ENCODE peak calls at places on chromosome 10, in six cellular contexts. O is cardiac muscle cell, M is fibroblast of the aortic adventitia, I is tibial artery, Y is HFF-Myc, J is right atrium auricular region. R is an unnamed sample.

GRCh38 chr10:93876391-93876790 is 17.4 kb upstream of the SLC35G1 start:
- DNase-seq in I (no peak), M (peak), O (no peak), J (no peak), Y (no peak), R (no peak)

GRCh38 chr10:117631276-117632151 is 89.0 kb downstream of the EMX2 start:
- DNase-seq in O (no peak), M (no peak), I (no peak), Y (no peak), J (peak), R (no peak)

GRCh38 chr10:482036-482435 is 207.4 kb downstream of the DIP2C start:
- DNase-seq in O (no peak), M (no peak), J (peak), Y (no peak), I (no peak), R (no peak)

GRCh38 chr10:117892681-117893220 is 154.0 kb downstream of the RAB11FIP2 start:
- DNase-seq in I (no peak), J (no peak), M (no peak), Y (no peak), O (no peak), R (no peak)

GRCh38 chr10:129964611-129965417 is 740 bp upstream of the EBF3 start:
- DNase-seq in O (no peak), M (no peak), Y (no peak), J (peak), I (no peak), R (no peak)

GRCh38 chr10:131997366-131998049 is 15.8 kb upstream of the BNIP3 start:
- DNase-seq in O (peak), I (peak), Y (no peak), M (peak), J (peak), R (no peak)

GRCh38 chr10:98487692-98488091 is 41.0 kb upstream of the HPS1 start:
- DNase-seq in M (no peak), I (no peak), O (no peak), J (no peak), Y (no peak), R (no peak)

GRCh38 chr10:15238553-15239335 is 70.3 kb upstream of the NMT2 start:
- DNase-seq in I (no peak), Y (no peak), O (peak), M (peak), J (no peak), R (no peak)

GRCh38 chr10:101041252-101041761 is 10.3 kb downstream of the SFXN3 start:
- DNase-seq in O (peak), Y (no peak), M (peak), J (peak), I (peak), R (no peak)

GRCh38 chr10:124538669-124539068 is 77.0 kb downstream of the LHPP start:
- DNase-seq in J (no peak), Y (no peak), O (no peak), M (no peak), I (no peak), R (no peak)

GRCh38 chr10:48683893-48684292 is 780 bp upstream of the WDFY4 start:
- DNase-seq in I (no peak), M (no peak), O (no peak), Y (no peak), J (no peak), R (peak)

GRCh38 chr10:84423729-84424128 is 95.3 kb downstream of the CCSER2 start:
- DNase-seq in M (no peak), Y (no peak), O (no peak), I (no peak), J (no peak), R (no peak)

GRCh38 chr10:129774082-129774735 is 189.9 kb downstream of the EBF3 start:
- DNase-seq in J (peak), Y (no peak), M (no peak), I (peak), O (no peak), R (no peak)

GRCh38 chr10:103125323-103126267 is 67.5 kb downstream of the NT5C2 start:
- DNase-seq in M (peak), I (no peak), Y (no peak), O (peak), J (no peak), R (peak)

GRCh38 chr10:31051703-31052102 is 20.0 kb upstream of the ZNF438 start:
- DNase-seq in Y (no peak), J (no peak), M (peak), O (peak), I (no peak), R (no peak)

GRCh38 chr10:104589871-104590270 is 51.2 kb upstream of the SORCS3 start:
- DNase-seq in O (peak), Y (no peak), J (no peak), I (no peak), M (no peak), R (no peak)

GRCh38 chr10:32111585-32111984 is 55.4 kb upstream of the KIF5B start:
- DNase-seq in Y (no peak), M (peak), O (no peak), I (no peak), J (no peak), R (no peak)

DNA sequence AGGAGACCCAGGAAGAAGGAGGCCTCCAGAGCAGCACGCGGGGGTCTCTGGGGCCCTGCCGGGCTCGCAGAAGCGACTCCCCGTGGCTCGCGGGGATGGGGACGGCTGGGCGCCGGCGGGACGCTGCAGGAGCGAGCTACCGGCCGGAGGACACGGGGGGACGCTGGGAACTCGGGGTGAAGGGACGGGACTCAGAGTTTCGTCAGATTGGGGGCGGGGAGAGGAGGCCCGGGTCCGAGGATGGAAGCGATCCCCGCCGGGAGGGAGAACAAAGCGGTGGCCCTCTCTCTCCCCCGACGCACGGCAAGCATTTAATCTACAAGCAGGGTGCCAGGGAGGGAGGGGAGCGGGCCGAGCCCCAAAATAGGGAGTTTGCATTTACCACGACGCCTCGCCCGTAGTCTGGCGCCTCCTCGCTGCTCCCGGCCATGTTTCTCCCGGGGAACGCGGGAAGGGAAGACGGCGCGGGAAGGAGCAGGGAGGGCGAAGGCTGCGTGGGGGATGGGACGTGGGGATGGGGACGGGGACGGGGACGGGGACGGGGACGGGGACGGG is at the start of gene PRTFDC1:
- DNase-seq in Y (no peak), I (peak), M (peak), O (peak), J (no peak), R (no peak)
- TF ChIP-seq CTCF in Y (no peak), I (no peak), M (peak), O (no peak), J (no peak), R (no peak)

GRCh38 chr10:12768156-12768731 is 233.3 kb downstream of the CCDC3 start:
- DNase-seq in Y (no peak), M (peak), O (peak), J (no peak), I (no peak), R (no peak)

GRCh38 chr10:12769326-12770044 is 232.0 kb downstream of the CCDC3 start:
- DNase-seq in O (no peak), Y (no peak), I (no peak), J (no peak), M (no peak), R (no peak)

GRCh38 chr10:12771956-12772355 is 229.6 kb downstream of the CCDC3 start:
- DNase-seq in J (no peak), I (no peak), O (no peak), M (no peak), Y (no peak), R (no peak)

DNA sequence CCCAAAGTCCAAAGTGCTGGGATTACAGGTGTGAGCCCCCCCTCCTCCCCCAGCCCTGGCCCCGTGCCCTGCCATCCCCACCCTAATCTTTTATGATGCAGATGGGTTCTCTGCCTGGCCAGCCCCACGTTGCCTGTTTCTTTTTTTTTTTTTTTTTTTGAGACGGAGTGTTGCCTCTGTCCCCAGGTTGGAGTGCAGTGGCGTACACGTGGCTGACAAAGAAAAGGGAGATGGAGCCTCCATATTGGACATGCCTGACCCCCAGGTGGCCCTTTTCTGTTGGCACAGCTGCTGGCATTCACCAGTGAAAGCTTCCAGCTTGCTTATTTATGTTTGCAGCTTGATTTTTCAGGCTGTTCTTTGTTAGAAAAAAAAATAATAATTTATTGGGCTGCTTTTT is 235.3 kb downstream of the CCDC3 start:
- DNase-seq in Y (no peak), I (no peak), O (no peak), M (no peak), J (no peak), R (no peak)
- H3K4me3 ChIP-seq in Y (no peak), I (no peak), O (no peak), M (no peak), J (no peak), R (no peak)

DNA sequence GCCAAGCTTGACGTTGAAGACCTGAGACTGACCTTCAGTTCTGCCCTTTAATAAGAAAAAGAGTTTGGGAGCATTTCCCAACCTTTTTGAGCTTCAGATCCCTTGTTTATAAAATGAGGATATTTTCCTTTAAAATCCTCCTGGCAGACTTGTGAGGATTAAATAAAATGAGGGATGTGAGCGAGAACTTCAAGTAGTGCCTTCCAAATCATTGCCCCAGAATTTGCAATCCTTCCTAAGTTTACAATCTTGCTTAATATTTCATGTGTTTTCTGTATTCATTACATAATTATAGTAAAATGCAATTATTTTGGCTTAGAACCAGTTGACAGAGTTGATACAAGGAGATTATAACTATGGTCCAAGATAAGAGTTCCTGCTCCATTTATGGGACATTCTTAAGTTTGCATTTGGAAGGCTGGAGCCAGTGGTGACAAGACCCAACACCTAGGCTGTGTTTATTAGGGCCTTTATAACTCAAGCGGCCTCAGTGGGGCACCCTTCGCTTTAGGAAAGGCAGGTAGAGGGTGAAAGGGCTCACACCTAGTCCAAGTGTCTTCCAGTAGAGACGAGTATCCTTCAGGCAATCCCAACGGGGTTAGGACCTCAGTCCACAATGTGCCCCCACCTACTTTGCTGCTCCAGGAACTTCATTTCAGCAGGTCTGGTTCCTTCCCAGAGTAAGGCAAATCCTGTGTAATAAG is 317.5 kb downstream of the WDR11 start:
- DNase-seq in J (no peak), I (no peak), O (no peak), Y (no peak), M (no peak), R (no peak)
- TF ChIP-seq CTCF in J (no peak), I (no peak), O (no peak), Y (no peak), M (no peak), R (no peak)

GRCh38 chr10:11018426-11018818 is 750 bp downstream of the CELF2 start:
- DNase-seq in O (no peak), J (no peak), M (no peak), I (no peak), Y (no peak), R (no peak)

GRCh38 chr10:11018830-11019692 is 1.4 kb downstream of the CELF2 start:
- DNase-seq in M (no peak), J (no peak), Y (no peak), O (no peak), I (no peak), R (no peak)

GRCh38 chr10:11023009-11023408 is 5.3 kb downstream of the CELF2 start:
- DNase-seq in M (no peak), Y (no peak), I (no peak), O (no peak), J (no peak), R (no peak)

GRCh38 chr10:11017575-11018425 is at the start of gene CELF2:
- DNase-seq in J (no peak), I (peak), Y (no peak), O (peak), M (no peak), R (no peak)

DNA sequence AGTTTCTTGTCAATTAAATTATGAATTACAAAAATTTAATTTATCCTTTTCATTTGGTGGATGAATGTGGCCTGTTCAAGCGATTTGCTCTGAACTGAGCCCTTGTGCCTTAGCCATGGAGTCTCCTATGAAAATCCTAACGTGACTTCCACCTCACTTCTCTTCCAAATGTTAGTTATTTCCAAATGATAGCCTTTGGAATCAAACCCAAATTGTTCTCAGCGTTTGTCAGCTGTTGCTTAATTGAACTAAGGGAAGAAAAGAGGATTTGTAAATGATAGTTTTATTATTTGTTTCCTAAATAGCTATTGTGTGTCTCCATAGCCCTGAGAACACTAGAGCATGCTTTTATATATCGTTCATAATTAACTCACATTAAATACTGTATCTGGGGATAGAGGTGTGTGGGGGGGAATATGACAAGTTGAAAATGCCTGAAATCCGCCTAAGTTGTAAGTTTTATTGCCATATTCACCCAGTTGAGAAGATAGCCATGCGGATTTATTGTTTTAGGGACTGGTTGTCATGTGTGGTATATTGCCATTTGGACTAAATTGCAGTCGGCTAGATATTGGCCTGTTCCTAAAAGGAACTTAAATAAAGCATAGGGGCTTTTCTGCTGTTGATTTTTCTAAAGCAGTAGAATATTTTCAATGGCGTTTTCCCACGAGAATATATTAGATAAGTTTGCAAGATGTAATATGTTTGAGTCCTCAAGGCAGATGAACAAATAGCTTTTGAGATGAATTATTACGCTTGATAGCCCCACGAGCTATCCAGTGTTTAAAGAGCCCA is 2.6 kb downstream of the CELF2 start:
- DNase-seq in J (no peak), I (no peak), M (no peak), Y (no peak), O (no peak), R (no peak)
- H3K4me3 ChIP-seq in J (peak), I (no peak), M (no peak), Y (no peak), O (peak), R (no peak)

GRCh38 chr10:79436850-79437103 is 8.6 kb downstream of the ZCCHC24 start:
- DNase-seq in J (no peak), O (no peak), Y (no peak), I (no peak), M (no peak), R (no peak)

GRCh38 chr10:79437111-79437814 is 8.2 kb downstream of the ZCCHC24 start:
- DNase-seq in Y (no peak), I (no peak), J (no peak), O (no peak), M (no peak), R (no peak)

GRCh38 chr10:79436066-79436849 is 9.2 kb downstream of the ZCCHC24 start:
- DNase-seq in Y (no peak), I (no peak), O (no peak), J (no peak), M (no peak), R (no peak)

GRCh38 chr10:79438699-79439085 is 6.7 kb downstream of the ZCCHC24 start:
- DNase-seq in Y (no peak), J (no peak), O (no peak), M (no peak), I (no peak), R (no peak)

DNA sequence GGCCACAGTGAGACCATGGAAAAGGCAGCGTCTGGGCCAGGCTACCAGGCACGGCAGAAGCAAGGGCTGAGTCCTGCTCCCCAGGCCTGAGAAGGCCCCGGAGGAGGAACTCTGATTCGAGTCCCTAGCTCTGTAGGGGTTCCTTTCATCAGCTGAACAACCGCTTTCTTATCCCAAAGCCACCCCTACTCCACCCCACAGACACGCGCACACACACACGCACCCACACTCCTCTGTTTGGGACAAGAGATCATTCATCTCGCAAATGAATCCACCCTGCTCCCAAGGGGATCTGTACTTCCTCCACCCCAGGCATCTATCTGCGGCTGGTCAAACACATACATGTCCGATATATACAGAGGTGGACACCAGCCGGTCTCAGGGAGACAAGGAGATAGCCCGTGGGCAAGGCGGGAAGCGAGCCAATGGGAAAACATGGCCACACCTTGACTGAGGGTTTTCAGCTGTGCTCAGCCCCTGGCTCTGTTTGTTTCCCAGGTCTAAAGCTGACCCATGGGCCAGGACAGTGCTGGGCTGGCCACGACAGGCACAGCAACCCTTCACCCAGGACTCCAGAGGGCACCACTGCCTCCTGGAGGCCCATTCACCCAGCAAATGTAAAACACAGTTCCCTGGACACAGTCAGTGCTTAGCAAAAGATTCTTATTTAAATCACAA is 7.3 kb downstream of the ZCCHC24 start:
- DNase-seq in J (no peak), Y (no peak), I (no peak), M (no peak), O (no peak), R (no peak)
- TF ChIP-seq CTCF in J (no peak), Y (peak), I (peak), M (peak), O (peak), R (no peak)